ENCODE peak calls at places on chromosomes 2 and 18, in five cellular contexts. One of them, this sample, is unnamed.

GRCh38 chr2:21821697-21822227 is 698.0 kb downstream of the TDRD15 start:
- DNase-seq in posterior vena cava: no peak
- DNase-seq in renal cortical epithelial cell: no peak
- DNase-seq in activated T-cell treated with anti-CD3 and anti-CD28 coated beads for 24 hours: no peak
- DNase-seq in A172: no peak
- DNase-seq in this sample: no peak

GRCh38 chr18:61606759-61607158 is 273.5 kb downstream of the CDH20 start:
- DNase-seq in posterior vena cava: peak
- DNase-seq in renal cortical epithelial cell: peak
- DNase-seq in activated T-cell treated with anti-CD3 and anti-CD28 coated beads for 24 hours: no peak
- DNase-seq in A172: peak
- DNase-seq in this sample: no peak

GRCh38 chr2:207779523-207779922 is 9.8 kb upstream of the FZD5 start:
- DNase-seq in posterior vena cava: no peak
- DNase-seq in renal cortical epithelial cell: no peak
- DNase-seq in activated T-cell treated with anti-CD3 and anti-CD28 coated beads for 24 hours: no peak
- DNase-seq in A172: no peak
- DNase-seq in this sample: no peak

GRCh38 chr2:695111-695510 is 17.9 kb upstream of the TMEM18 start:
- DNase-seq in posterior vena cava: no peak
- DNase-seq in renal cortical epithelial cell: no peak
- DNase-seq in activated T-cell treated with anti-CD3 and anti-CD28 coated beads for 24 hours: no peak
- DNase-seq in A172: no peak
- DNase-seq in this sample: no peak

GRCh38 chr18:70423988-70424387 is 135.1 kb downstream of the SOCS6 start:
- DNase-seq in posterior vena cava: no peak
- DNase-seq in renal cortical epithelial cell: peak
- DNase-seq in activated T-cell treated with anti-CD3 and anti-CD28 coated beads for 24 hours: no peak
- DNase-seq in A172: peak
- DNase-seq in this sample: no peak

GRCh38 chr2:143128681-143129580 is at the start of gene ARHGAP15:
- DNase-seq in posterior vena cava: peak
- DNase-seq in renal cortical epithelial cell: no peak
- DNase-seq in activated T-cell treated with anti-CD3 and anti-CD28 coated beads for 24 hours: peak
- DNase-seq in A172: no peak
- DNase-seq in this sample: peak

GRCh38 chr18:36128907-36129299 is 237 bp downstream of the SLC39A6 start:
- DNase-seq in posterior vena cava: no peak
- DNase-seq in renal cortical epithelial cell: no peak
- DNase-seq in activated T-cell treated with anti-CD3 and anti-CD28 coated beads for 24 hours: no peak
- DNase-seq in A172: no peak
- DNase-seq in this sample: no peak

GRCh38 chr2:158482594-158482993 is 25.8 kb downstream of the PKP4 start:
- DNase-seq in posterior vena cava: no peak
- DNase-seq in renal cortical epithelial cell: peak
- DNase-seq in activated T-cell treated with anti-CD3 and anti-CD28 coated beads for 24 hours: no peak
- DNase-seq in A172: peak
- DNase-seq in this sample: no peak

GRCh38 chr2:238945433-238946150 is 97.7 kb downstream of the TWIST2 start:
- DNase-seq in posterior vena cava: peak
- DNase-seq in renal cortical epithelial cell: peak
- DNase-seq in activated T-cell treated with anti-CD3 and anti-CD28 coated beads for 24 hours: no peak
- DNase-seq in A172: peak
- DNase-seq in this sample: no peak

GRCh38 chr2:105888625-105889024 is 143.9 kb downstream of the NCK2 start:
- DNase-seq in posterior vena cava: no peak
- DNase-seq in renal cortical epithelial cell: no peak
- DNase-seq in activated T-cell treated with anti-CD3 and anti-CD28 coated beads for 24 hours: no peak
- DNase-seq in A172: no peak
- DNase-seq in this sample: peak

GRCh38 chr2:88828397-88829137 is 137.1 kb downstream of the RPIA start:
- DNase-seq in posterior vena cava: peak
- DNase-seq in renal cortical epithelial cell: no peak
- DNase-seq in activated T-cell treated with anti-CD3 and anti-CD28 coated beads for 24 hours: no peak
- DNase-seq in A172: peak
- DNase-seq in this sample: no peak

GRCh38 chr2:159199236-159199635 is 87.3 kb downstream of the WDSUB1 start:
- DNase-seq in posterior vena cava: no peak
- DNase-seq in renal cortical epithelial cell: no peak
- DNase-seq in activated T-cell treated with anti-CD3 and anti-CD28 coated beads for 24 hours: no peak
- DNase-seq in A172: no peak
- DNase-seq in this sample: no peak